ENCODE peak calls at places on chromosomes 11 and 22, in seven cellular contexts. D is right atrium auricular region, P is adrenal gland, V is fibroblast of lung, F is neural progenitor cell, Q is kidney, S is GM23338. X is an unnamed sample.

GRCh38 chr11:27386176-27386575 is 23.2 kb upstream of the CCDC34 start:
- DNase-seq in Q (no peak), P (no peak), F (no peak), D (no peak), S (no peak), V (no peak), X (no peak)

GRCh38 chr11:3164540-3165151 is 464 bp downstream of the OSBPL5 start:
- DNase-seq in P (no peak), F (peak; percentile 74), D (no peak), S (peak; percentile 72), Q (peak; percentile 74), V (no peak), X (no peak)

GRCh38 chr11:124578761-124579160 is 9.0 kb downstream of the OR8A1 start:
- DNase-seq in P (no peak), F (no peak), Q (no peak), S (no peak), V (no peak), D (no peak), X (no peak)

GRCh38 chr22:17874231-17874630 is 100.0 kb upstream of the BID start:
- DNase-seq in Q (no peak), P (no peak), S (no peak), V (no peak), F (no peak), D (no peak), X (no peak)

GRCh38 chr11:125207866-125208425 is 43.4 kb downstream of the PKNOX2 start:
- DNase-seq in F (no peak), P (no peak), S (no peak), D (no peak), V (no peak), Q (no peak), X (no peak)

GRCh38 chr11:119845756-119846155 is 116.8 kb upstream of the NECTIN1 start:
- DNase-seq in Q (no peak), P (no peak), V (no peak), S (no peak), D (no peak), F (no peak), X (no peak)

GRCh38 chr11:88411265-88411664 is 73.7 kb upstream of the CTSC start:
- DNase-seq in Q (no peak), F (no peak), P (no peak), V (peak; percentile 84), S (no peak), D (no peak), X (no peak)

GRCh38 chr11:65183201-65183891 is 1.6 kb downstream of the CAPN1 start:
- DNase-seq in F (no peak), V (no peak), S (peak; percentile 23), D (no peak), P (no peak), Q (peak; percentile 91), X (no peak)

GRCh38 chr11:134731562-134731961 is 319.5 kb upstream of the B3GAT1 start:
- DNase-seq in Q (no peak), V (no peak), P (no peak), D (no peak), S (peak; percentile 80), F (peak; percentile 91), X (no peak)

GRCh38 chr22:46421272-46421671 is 85.8 kb downstream of the TRMU start:
- DNase-seq in S (no peak), Q (no peak), P (no peak), V (no peak), D (no peak), F (no peak), X (no peak)

GRCh38 chr11:99154277-99154676 is 133.5 kb downstream of the CNTN5 start:
- DNase-seq in Q (peak; percentile 46), V (no peak), F (no peak), D (no peak), S (no peak), P (no peak), X (no peak)

DNA sequence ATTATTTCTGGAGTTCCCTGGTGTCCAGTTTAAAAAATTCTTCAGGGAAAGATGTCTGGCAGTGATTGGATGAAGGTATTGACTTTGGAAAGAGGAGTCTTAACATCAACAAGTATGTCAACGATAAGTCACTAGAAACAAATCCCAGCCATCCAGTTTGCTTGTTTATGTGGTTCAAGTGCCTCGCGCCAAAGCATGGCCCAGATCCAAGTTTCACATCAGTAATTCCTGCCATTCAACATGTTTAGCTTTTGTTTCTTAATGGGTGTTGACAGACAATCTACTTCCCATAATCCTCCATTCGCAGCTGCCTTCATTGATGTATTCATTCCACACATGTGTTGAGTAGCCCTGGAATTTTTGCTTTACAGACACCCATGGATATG is 77.8 kb downstream of the UBASH3B start:
- DNase-seq in V (peak; percentile 90), D (peak; percentile 79), Q (no peak), S (no peak), P (peak; percentile 31), F (no peak), X (no peak)
- H3K4me1 ChIP-seq in V (peaks cover 17% of the 10 kb centered on the region), D (no peaks in the 10 kb centered on the region), Q (peaks cover 5% of the 10 kb centered on the region), S (peaks cover 15% of the 10 kb centered on the region), P (peaks cover 5% of the 10 kb centered on the region), F (peaks cover 21% of the 10 kb centered on the region), X (peaks cover 22% of the 10 kb centered on the region)

GRCh38 chr11:47524200-47524874 is 28.6 kb downstream of the CELF1 start:
- DNase-seq in D (peak; percentile 56), Q (no peak), V (no peak), F (no peak), S (no peak), P (peak; percentile 33), X (no peak)

GRCh38 chr11:47532597-47533213 is 20.2 kb downstream of the CELF1 start:
- DNase-seq in Q (no peak), P (no peak), S (no peak), F (peak; percentile 50), D (no peak), V (no peak), X (no peak)

GRCh38 chr11:47523491-47524199 is 29.3 kb downstream of the CELF1 start:
- DNase-seq in P (peak; percentile 85), Q (no peak), V (peak; percentile 86), S (no peak), F (no peak), D (peak; percentile 59), X (peak; percentile 41)

DNA sequence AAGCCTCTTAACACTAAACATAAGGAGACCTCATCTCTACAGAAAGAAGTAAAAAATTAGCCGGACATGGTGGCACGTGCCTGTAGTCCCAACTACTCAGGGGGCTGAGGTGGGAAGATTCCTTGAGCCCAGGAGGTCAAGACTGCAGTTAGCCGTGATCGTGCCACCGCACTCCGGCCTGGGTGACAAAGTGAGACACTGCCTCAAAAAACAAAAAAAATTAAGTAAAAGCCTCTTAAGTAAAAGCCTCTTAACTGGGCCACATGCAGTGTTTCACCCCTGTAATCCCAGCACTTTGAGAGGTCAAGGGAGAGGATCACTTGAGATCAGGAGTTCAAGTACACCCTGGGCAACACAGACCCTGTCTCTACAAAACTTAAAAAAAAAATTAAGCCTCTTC is 25.7 kb downstream of the CELF1 start:
- DNase-seq in Q (no peak), P (no peak), D (peak; percentile 44), S (no peak), F (no peak), V (no peak), X (no peak)
- H3K4me1 ChIP-seq in Q (peaks cover 23% of the 10 kb centered on the region), P (peaks cover 31% of the 10 kb centered on the region), D (no peaks in the 10 kb centered on the region), S (peaks cover 45% of the 10 kb centered on the region), F (peaks cover 23% of the 10 kb centered on the region), V (peaks cover 19% of the 10 kb centered on the region), X (peaks cover 74% of the 10 kb centered on the region)

GRCh38 chr11:83480251-83480650 is 194.1 kb upstream of the CCDC90B start:
- DNase-seq in S (no peak), V (no peak), P (no peak), F (no peak), Q (no peak), D (no peak), X (no peak)
- H3K4me1 ChIP-seq in S (peaks cover 11% of the 10 kb centered on the region), V (no peaks in the 10 kb centered on the region), P (no peaks in the 10 kb centered on the region), F (peaks cover 13% of the 10 kb centered on the region), Q (no peaks in the 10 kb centered on the region), D (no peaks in the 10 kb centered on the region), X (no peaks in the 10 kb centered on the region)

GRCh38 chr11:35174666-35175065 is 35.7 kb downstream of the CD44 start:
- DNase-seq in P (no peak), Q (no peak), S (no peak), V (peak; percentile 84), D (no peak), F (no peak), X (no peak)
- H3K4me1 ChIP-seq in P (peaks cover 6% of the 10 kb centered on the region), Q (peaks cover 2% of the 10 kb centered on the region), S (peaks cover 31% of the 10 kb centered on the region), V (peaks cover 47% of the 10 kb centered on the region), D (no peaks in the 10 kb centered on the region), F (peaks cover 19% of the 10 kb centered on the region), X (peaks cover 52% of the 10 kb centered on the region)

GRCh38 chr11:114082415-114082748 is 22.9 kb downstream of the ZBTB16 start:
- DNase-seq in V (peak; percentile 88), Q (no peak), F (no peak), D (no peak), P (no peak), S (no peak), X (no peak)

GRCh38 chr11:114082767-114083181 is 23.3 kb downstream of the ZBTB16 start:
- DNase-seq in D (no peak), F (no peak), Q (no peak), P (no peak), V (no peak), S (no peak), X (no peak)

GRCh38 chr11:114081641-114082414 is 22.3 kb downstream of the ZBTB16 start:
- DNase-seq in Q (no peak), V (peak; percentile 90), S (no peak), F (no peak), P (peak; percentile 71), D (no peak), X (no peak)

GRCh38 chr11:114084414-114084813 is 24.9 kb downstream of the ZBTB16 start:
- DNase-seq in S (no peak), Q (no peak), V (no peak), F (no peak), P (no peak), D (no peak), X (no peak)

DNA sequence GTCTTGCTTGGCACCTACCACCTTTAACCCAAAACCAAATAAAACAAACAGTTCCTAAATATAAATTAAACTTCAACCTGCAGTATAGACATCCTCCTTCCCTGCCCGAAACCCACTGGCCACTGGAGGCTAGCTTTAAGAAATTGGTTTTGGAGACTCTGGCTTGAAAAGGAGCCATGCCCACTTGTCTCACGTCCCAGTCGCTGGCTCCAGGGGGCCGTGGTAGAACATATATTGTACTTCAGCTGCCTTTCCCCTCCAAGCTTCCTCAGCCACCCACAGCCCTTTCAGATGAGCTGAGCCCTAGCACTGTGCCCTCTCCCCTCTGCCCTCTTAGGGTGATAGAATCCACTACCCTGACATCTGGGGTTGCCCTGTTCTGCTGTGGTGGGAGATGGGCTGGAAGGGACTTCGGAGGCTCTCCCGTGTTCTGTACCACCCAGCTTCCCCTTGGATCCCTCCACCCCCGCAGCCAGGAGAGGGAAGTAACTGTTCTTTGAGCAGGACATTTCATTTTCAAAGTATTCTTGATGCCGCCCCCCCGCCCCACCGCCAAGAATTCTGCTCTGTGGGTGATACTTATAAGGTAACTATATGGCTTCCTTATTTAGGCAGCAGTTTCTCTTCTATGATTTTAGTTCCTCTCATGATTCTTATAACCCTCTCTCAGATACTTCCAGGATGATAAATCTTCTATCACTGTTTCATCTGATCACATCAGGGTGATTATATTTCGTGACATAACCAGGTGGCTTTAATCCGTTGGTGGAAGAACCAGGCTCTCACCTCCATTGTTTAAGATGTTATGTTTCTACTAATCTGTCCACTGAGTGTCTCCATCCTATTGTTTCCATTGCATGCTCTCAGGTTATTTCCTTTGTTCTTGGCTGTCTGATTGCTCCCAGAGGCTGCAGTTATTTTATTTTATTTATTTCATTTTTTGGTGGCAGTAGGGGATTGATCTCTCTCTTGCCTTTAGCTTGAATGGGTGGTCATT is 24.0 kb downstream of the ZBTB16 start:
- DNase-seq in F (no peak), S (no peak), P (no peak), Q (no peak), D (no peak), V (no peak), X (no peak)
- H3K4me1 ChIP-seq in F (peaks cover 70% of the 10 kb centered on the region), S (no peaks in the 10 kb centered on the region), P (peaks cover 81% of the 10 kb centered on the region), Q (peaks cover 32% of the 10 kb centered on the region), D (peaks cover 3% of the 10 kb centered on the region), V (no peaks in the 10 kb centered on the region), X (peaks cover 94% of the 10 kb centered on the region)

GRCh38 chr22:44100411-44100810 is 76.3 kb downstream of the PARVB start:
- DNase-seq in Q (peak; percentile 32), P (no peak), F (no peak), D (no peak), S (no peak), V (no peak), X (no peak)
- H3K4me1 ChIP-seq in Q (peaks cover 10% of the 10 kb centered on the region), P (no peaks in the 10 kb centered on the region), F (no peaks in the 10 kb centered on the region), D (no peaks in the 10 kb centered on the region), S (no peaks in the 10 kb centered on the region), V (no peaks in the 10 kb centered on the region), X (no peaks in the 10 kb centered on the region)

X was measured in thoracic aorta.